ENCODE peak calls at places on chromosomes 5 and 9, in ten cellular contexts. R, P, E, I, G, Q, U, D, W and A are unnamed samples.

GRCh38 chr5:133741396-133741795 is 129.1 kb upstream of the FSTL4 start:
- DNase-seq in R (no peak), P (no peak), E (no peak), I (no peak), G (no peak), Q (no peak), U (no peak), D (no peak), W (no peak), A (no peak)

GRCh38 chr5:149264432-149265069 is 7.1 kb upstream of the AFAP1L1 start:
- DNase-seq in R (no peak), P (no peak), E (no peak), I (no peak), G (no peak), Q (peak), U (peak), D (peak), W (peak), A (no peak)

GRCh38 chr9:103661663-103662062 is 432.4 kb upstream of the SMC2 start:
- DNase-seq in R (no peak), P (no peak), E (no peak), I (no peak), G (peak), Q (no peak), U (no peak), D (no peak), W (no peak), A (no peak)

GRCh38 chr9:78033870-78034269 is 2.3 kb upstream of the GNAQ start:
- DNase-seq in R (no peak), P (no peak), E (no peak), I (no peak), G (no peak), Q (no peak), U (no peak), D (no peak), W (no peak), A (no peak)

GRCh38 chr5:158958048-158958994 is 141.4 kb downstream of the EBF1 start:
- DNase-seq in R (no peak), P (peak), E (no peak), I (no peak), G (no peak), Q (peak), U (no peak), D (no peak), W (no peak), A (no peak)

GRCh38 chr5:8906303-8906967 is 639.4 kb downstream of the SEMA5A start:
- DNase-seq in R (no peak), P (peak), E (no peak), I (no peak), G (peak), Q (no peak), U (no peak), D (no peak), W (no peak), A (no peak)

GRCh38 chr9:120609636-120610035 is 29.7 kb upstream of the CDK5RAP2 start:
- DNase-seq in R (no peak), P (no peak), E (no peak), I (no peak), G (no peak), Q (no peak), U (no peak), D (no peak), W (no peak), A (no peak)

GRCh38 chr5:93246093-93246855 is 334.7 kb downstream of the NR2F1-AS1 start:
- DNase-seq in R (no peak), P (peak), E (no peak), I (no peak), G (no peak), Q (no peak), U (no peak), D (no peak), W (no peak), A (peak)

GRCh38 chr9:91557352-91557751 is 133.7 kb upstream of the NFIL3 start:
- DNase-seq in R (no peak), P (no peak), E (no peak), I (no peak), G (no peak), Q (no peak), U (no peak), D (no peak), W (no peak), A (no peak)

GRCh38 chr5:88826959-88827585 is 55.9 kb downstream of the MEF2C start:
- DNase-seq in R (peak), P (peak), E (peak), I (no peak), G (no peak), Q (peak), U (no peak), D (no peak), W (no peak), A (no peak)

GRCh38 chr9:130265431-130266235 is at the start of gene HMCN2:
- DNase-seq in R (peak), P (no peak), E (peak), I (no peak), G (no peak), Q (no peak), U (no peak), D (peak), W (no peak), A (no peak)

GRCh38 chr5:36502608-36503007 is 103.8 kb upstream of the SLC1A3 start:
- DNase-seq in R (no peak), P (peak), E (no peak), I (peak), G (peak), Q (no peak), U (no peak), D (no peak), W (no peak), A (no peak)

GRCh38 chr9:97772145-97772544 is 75.0 kb upstream of the XPA start:
- DNase-seq in R (no peak), P (no peak), E (no peak), I (no peak), G (no peak), Q (no peak), U (no peak), D (no peak), W (no peak), A (no peak)

GRCh38 chr5:122517091-122517490 is 205.1 kb downstream of the SNCAIP start:
- DNase-seq in R (no peak), P (no peak), E (no peak), I (no peak), G (no peak), Q (no peak), U (no peak), D (no peak), W (no peak), A (no peak)

GRCh38 chr5:179415291-179416060 is 70.2 kb upstream of the ADAMTS2 start:
- DNase-seq in R (no peak), P (no peak), E (no peak), I (no peak), G (no peak), Q (no peak), U (no peak), D (no peak), W (no peak), A (no peak)

GRCh38 chr5:520850-521226 is 3.4 kb downstream of the SLC9A3 start:
- DNase-seq in R (no peak), P (no peak), E (no peak), I (no peak), G (no peak), Q (no peak), U (no peak), D (no peak), W (no peak), A (no peak)

GRCh38 chr5:179343902-179344300 is 1.4 kb downstream of the ADAMTS2 start:
- DNase-seq in R (peak), P (peak), E (peak), I (peak), G (peak), Q (no peak), U (no peak), D (peak), W (no peak), A (no peak)

GRCh38 chr9:137688725-137689124 is 69.9 kb downstream of the EHMT1 start:
- DNase-seq in R (no peak), P (no peak), E (peak), I (no peak), G (no peak), Q (no peak), U (no peak), D (no peak), W (no peak), A (no peak)